ENCODE peak calls at places on chromosomes 4 and X, in five cellular contexts. A is AML-193, Z is left kidney, W is hypothalamus, O is NCI-H524. B is an unnamed sample.

GRCh38 chrX:123311486-123311885 is 127.4 kb downstream of the GRIA3 start:
- DNase-seq in A (no peak), Z (peak), W (no peak), O (no peak), B (no peak)

GRCh38 chr4:110824344-110824743 is 201.5 kb upstream of the PITX2 start:
- DNase-seq in A (no peak), Z (no peak), W (no peak), O (no peak), B (no peak)

GRCh38 chrX:21943460-21944135 is 3.1 kb downstream of the SMS start:
- DNase-seq in A (no peak), Z (no peak), W (no peak), O (no peak), B (peak)

GRCh38 chr4:118920247-118920646 is 31.6 kb downstream of the SYNPO2 start:
- DNase-seq in A (no peak), Z (no peak), W (no peak), O (no peak), B (no peak)

GRCh38 chr4:120071192-120071795 is 4.6 kb upstream of the MAD2L1 start:
- DNase-seq in A (peak), Z (peak), W (no peak), O (peak), B (peak)

GRCh38 chr4:106809083-106809482 is 227.0 kb downstream of the DKK2 start:
- DNase-seq in A (peak), Z (peak), W (no peak), O (peak), B (no peak)

GRCh38 chrX:67563469-67564448 is 19.9 kb downstream of the AR start:
- DNase-seq in A (no peak), Z (no peak), W (no peak), O (no peak), B (no peak)

GRCh38 chr4:25930722-25931354 is 16.8 kb downstream of the SMIM20 start:
- DNase-seq in A (no peak), Z (no peak), W (no peak), O (no peak), B (no peak)

GRCh38 chr4:94486372-94486801 is 34.6 kb downstream of the PDLIM5 start:
- DNase-seq in A (no peak), Z (peak), W (no peak), O (no peak), B (peak)

GRCh38 chr4:140019619-140020367 is 134.2 kb downstream of the MAML3 start:
- DNase-seq in A (no peak), Z (peak), W (no peak), O (no peak), B (no peak)